ENCODE peak calls at places on chromosomes 3 and 15, in nine cellular contexts. U, E, R, C, F, X, Y, G and W are unnamed samples.

GRCh38 chr15:52943746-52944145 is 153.6 kb upstream of the ONECUT1 start:
- DNase-seq in U (no peak), E (no peak), R (no peak), C (no peak), F (no peak), X (no peak), Y (no peak), G (no peak), W (no peak)

GRCh38 chr3:14170569-14171159 is 7.7 kb downstream of the XPC start:
- DNase-seq in U (peak; percentile 84), E (no peak), R (no peak), C (no peak), F (no peak), X (peak; percentile 87), Y (no peak), G (no peak), W (no peak)

GRCh38 chr15:41494922-41495735 is 1.5 kb downstream of the ITPKA start:
- DNase-seq in U (no peak), E (peak; percentile 27), R (peak; percentile 41), C (peak; percentile 32), F (peak; percentile 83), X (no peak), Y (no peak), G (no peak), W (no peak)

GRCh38 chr3:189123595-189124387 is 48.0 kb upstream of the TPRG1 start:
- DNase-seq in U (peak; percentile 12), E (no peak), R (no peak), C (no peak), F (no peak), X (no peak), Y (no peak), G (peak; percentile 82), W (no peak)

GRCh38 chr3:66693461-66693912 is 192.7 kb upstream of the LRIG1 start:
- DNase-seq in U (peak; percentile 49), E (no peak), R (no peak), C (no peak), F (no peak), X (peak; percentile 8), Y (no peak), G (peak; percentile 74), W (no peak)

GRCh38 chr15:29066848-29067247 is 181.1 kb downstream of the APBA2 start:
- DNase-seq in U (no peak), E (no peak), R (no peak), C (no peak), F (no peak), X (no peak), Y (no peak), G (no peak), W (no peak)

GRCh38 chr3:8318002-8318649 is 183.5 kb upstream of the LMCD1 start:
- DNase-seq in U (peak; percentile 50), E (peak; percentile 90), R (no peak), C (no peak), F (no peak), X (peak; percentile 60), Y (no peak), G (no peak), W (no peak)

GRCh38 chr15:48084759-48085420 is 35.9 kb upstream of the SLC24A5 start:
- DNase-seq in U (peak; percentile 49), E (peak; percentile 76), R (no peak), C (peak; percentile 37), F (no peak), X (peak; percentile 32), Y (no peak), G (no peak), W (peak; percentile 32)

GRCh38 chr15:99704444-99704838 is 28.8 kb downstream of the LYSMD4 start:
- DNase-seq in U (peak; percentile 80), E (peak; percentile 94), R (peak; percentile 72), C (peak; percentile 65), F (no peak), X (peak; percentile 88), Y (no peak), G (no peak), W (peak; percentile 75)

GRCh38 chr3:145776782-145777408 is 384.1 kb downstream of the PLOD2 start:
- DNase-seq in U (peak; percentile 50), E (peak; percentile 73), R (no peak), C (peak; percentile 39), F (peak; percentile 70), X (peak; percentile 69), Y (no peak), G (no peak), W (peak; percentile 60)

GRCh38 chr3:118981494-118982134 is 53.0 kb downstream of the IGSF11 start:
- DNase-seq in U (no peak), E (no peak), R (no peak), C (no peak), F (no peak), X (no peak), Y (no peak), G (no peak), W (no peak)

GRCh38 chr3:126213376-126214044 is 33.1 kb upstream of the ALDH1L1 start:
- DNase-seq in U (no peak), E (peak; percentile 11), R (no peak), C (no peak), F (no peak), X (peak; percentile 39), Y (no peak), G (peak; percentile 55), W (no peak)

GRCh38 chr15:82919231-82919886 is 33.2 kb downstream of the HOMER2 start:
- DNase-seq in U (no peak), E (no peak), R (no peak), C (no peak), F (no peak), X (no peak), Y (peak; percentile 73), G (no peak), W (peak; percentile 36)

GRCh38 chr3:155241559-155241958 is 51.9 kb downstream of the STRIT1 start:
- DNase-seq in U (peak; percentile 31), E (no peak), R (no peak), C (no peak), F (no peak), X (peak; percentile 57), Y (no peak), G (no peak), W (no peak)

GRCh38 chr3:155244206-155244605 is 49.3 kb downstream of the STRIT1 start:
- DNase-seq in U (peak; percentile 4), E (no peak), R (no peak), C (no peak), F (no peak), X (peak; percentile 10), Y (no peak), G (no peak), W (no peak)

GRCh38 chr3:155244699-155245098 is 48.8 kb downstream of the STRIT1 start:
- DNase-seq in U (no peak), E (no peak), R (no peak), C (no peak), F (no peak), X (no peak), Y (no peak), G (no peak), W (no peak)

GRCh38 chr3:155243512-155243921 is 50.0 kb downstream of the STRIT1 start:
- DNase-seq in U (peak; percentile 35), E (no peak), R (no peak), C (no peak), F (no peak), X (peak; percentile 52), Y (no peak), G (no peak), W (no peak)

GRCh38 chr3:155242342-155242741 is 51.1 kb downstream of the STRIT1 start:
- DNase-seq in U (peak; percentile 29), E (no peak), R (no peak), C (no peak), F (no peak), X (peak; percentile 87), Y (no peak), G (no peak), W (no peak)
- H3K4me1 ChIP-seq in U (peaks cover 3% of the 10 kb centered on the region), E (no peaks in the 10 kb centered on the region), R (no peaks in the 10 kb centered on the region), C (peaks cover 3% of the 10 kb centered on the region), F (no peaks in the 10 kb centered on the region), X (peaks cover 37% of the 10 kb centered on the region), Y (no peaks in the 10 kb centered on the region), G (no peaks in the 10 kb centered on the region), W (no peaks in the 10 kb centered on the region)

GRCh38 chr3:185656321-185656840 is 70.3 kb downstream of the SENP2 start:
- DNase-seq in U (peak; percentile 99), E (no peak), R (no peak), C (no peak), F (no peak), X (peak; percentile 98), Y (no peak), G (peak; percentile 88), W (no peak)
- H3K4me1 ChIP-seq in U (peaks cover 41% of the 10 kb centered on the region), E (no peaks in the 10 kb centered on the region), R (no peaks in the 10 kb centered on the region), C (no peaks in the 10 kb centered on the region), F (no peaks in the 10 kb centered on the region), X (peaks cover 48% of the 10 kb centered on the region), Y (peaks cover 31% of the 10 kb centered on the region), G (peaks cover 38% of the 10 kb centered on the region), W (no peaks in the 10 kb centered on the region)

GRCh38 chr15:38795471-38796245 is 231.0 kb upstream of the RASGRP1 start:
- DNase-seq in U (peak; percentile 80), E (no peak), R (no peak), C (no peak), F (no peak), X (peak; percentile 64), Y (no peak), G (no peak), W (no peak)
- H3K4me1 ChIP-seq in U (no peaks in the 10 kb centered on the region), E (no peaks in the 10 kb centered on the region), R (no peaks in the 10 kb centered on the region), C (no peaks in the 10 kb centered on the region), F (no peaks in the 10 kb centered on the region), X (peaks cover 3% of the 10 kb centered on the region), Y (no peaks in the 10 kb centered on the region), G (no peaks in the 10 kb centered on the region), W (no peaks in the 10 kb centered on the region)

GRCh38 chr15:31361764-31362120 is 35.1 kb downstream of the KLF13 start:
- DNase-seq in U (no peak), E (peak; percentile 56), R (no peak), C (no peak), F (no peak), X (no peak), Y (no peak), G (no peak), W (no peak)

GRCh38 chr15:31362886-31363285 is 36.3 kb downstream of the KLF13 start:
- DNase-seq in U (no peak), E (no peak), R (no peak), C (no peak), F (no peak), X (no peak), Y (no peak), G (no peak), W (no peak)

GRCh38 chr15:31360158-31360561 is 33.5 kb downstream of the KLF13 start:
- DNase-seq in U (no peak), E (no peak), R (no peak), C (no peak), F (no peak), X (no peak), Y (peak; percentile 61), G (no peak), W (no peak)

GRCh38 chr15:31360843-31361763 is 34.5 kb downstream of the KLF13 start:
- DNase-seq in U (no peak), E (no peak), R (peak; percentile 95), C (no peak), F (no peak), X (no peak), Y (peak; percentile 71), G (no peak), W (no peak)

DNA sequence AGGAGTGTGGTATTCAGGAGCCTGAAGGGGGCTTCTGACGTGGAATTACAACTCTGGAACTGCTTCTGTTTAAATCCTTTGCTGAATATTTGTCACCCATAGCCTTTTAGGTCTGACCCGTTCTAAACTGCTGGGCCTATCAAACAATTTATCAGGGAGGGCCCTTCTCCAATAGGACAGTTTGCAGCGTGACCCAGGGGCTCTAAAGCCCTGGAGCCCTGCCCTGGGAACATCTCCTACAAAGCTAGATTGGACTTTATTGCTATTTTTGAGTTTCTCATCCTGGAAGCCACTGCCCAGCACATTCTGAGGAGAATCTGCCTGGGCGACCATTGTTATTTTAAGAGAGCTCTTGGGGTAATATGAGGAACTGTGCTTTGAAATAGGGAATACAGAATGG is 35.5 kb downstream of the KLF13 start:
- DNase-seq in U (no peak), E (no peak), R (no peak), C (no peak), F (no peak), X (no peak), Y (no peak), G (no peak), W (no peak)
- H3K4me1 ChIP-seq in U (no peaks in the 10 kb centered on the region), E (peaks cover 26% of the 10 kb centered on the region), R (peaks cover 100% of the 10 kb centered on the region), C (peaks cover 11% of the 10 kb centered on the region), F (peaks cover 11% of the 10 kb centered on the region), X (peaks cover 20% of the 10 kb centered on the region), Y (peaks cover 98% of the 10 kb centered on the region), G (peaks cover 81% of the 10 kb centered on the region), W (peaks cover 12% of the 10 kb centered on the region)